ENCODE peak calls at places on chromosome 14, in five cellular contexts. T, S, R, E and H are unnamed samples. For H3K9me3, the result is how much of the 10 kb centered on the place peaks cover.

GRCh38 chr14:64191756-64192155 is 102.4 kb downstream of the ESR2 start:
- DNase-seq in T (peak), S (no peak), R (no peak), E (no peak), H (no peak)

GRCh38 chr14:45426685-45427282 is 173.8 kb upstream of the MIS18BP1 start:
- DNase-seq in T (no peak), S (no peak), R (no peak), E (peak), H (no peak)

GRCh38 chr14:80942158-80942738 is 710 bp upstream of the CEP128 start:
- DNase-seq in T (no peak), S (no peak), R (no peak), E (no peak), H (no peak)

GRCh38 chr14:56378474-56378873 is 201.1 kb upstream of the TMEM260 start:
- DNase-seq in T (peak), S (no peak), R (no peak), E (no peak), H (no peak)

GRCh38 chr14:54877015-54877702 is 25.5 kb downstream of the GCH1 start:
- DNase-seq in T (no peak), S (no peak), R (no peak), E (no peak), H (no peak)

GRCh38 chr14:65044596-65044959 is 57.7 kb downstream of the MAX start:
- DNase-seq in T (no peak), S (no peak), R (no peak), E (no peak), H (no peak)

GRCh38 chr14:63478024-63478423 is 65.2 kb downstream of the PPP2R5E start:
- DNase-seq in T (no peak), S (no peak), R (no peak), E (no peak), H (no peak)

GRCh38 chr14:101072531-101072930 is 169.0 kb upstream of the RTL1 start:
- DNase-seq in T (no peak), S (peak), R (no peak), E (peak), H (peak)

GRCh38 chr14:87187787-87188186 is 805.2 kb downstream of the GALC start:
- DNase-seq in T (no peak), S (no peak), R (no peak), E (no peak), H (no peak)

GRCh38 chr14:23286904-23287479 is 1.1 kb upstream of the HOMEZ start:
- DNase-seq in T (no peak), S (no peak), R (no peak), E (no peak), H (no peak)

GRCh38 chr14:81427348-81428058 is 27.4 kb upstream of the STON2 start:
- DNase-seq in T (no peak), S (no peak), R (peak), E (no peak), H (no peak)

DNA sequence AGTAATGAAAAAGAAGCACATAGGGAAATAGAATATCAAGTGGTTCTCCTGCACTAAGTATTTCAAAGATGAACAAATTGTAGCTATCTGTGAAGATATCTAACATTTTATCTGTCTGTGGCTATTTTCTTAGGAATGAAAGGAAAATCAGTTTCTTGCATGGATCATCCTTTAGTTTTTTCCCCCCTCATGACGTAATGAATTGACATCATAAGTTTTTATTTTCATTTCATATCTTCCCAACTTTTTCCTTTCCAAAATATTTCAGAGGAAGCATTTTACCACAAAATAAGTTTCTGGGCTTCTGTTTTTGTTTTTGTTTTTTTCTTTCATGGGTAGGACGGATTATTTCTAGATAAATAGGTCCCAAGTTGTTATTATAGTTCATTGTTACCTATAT is 996.6 kb downstream of the TMEM121 start:
- DNase-seq in T (no peak), S (no peak), R (no peak), E (no peak), H (no peak)
- H3K9me3 ChIP-seq in T (under half), S (under half), R (under half), E (under half), H (under half)

DNA sequence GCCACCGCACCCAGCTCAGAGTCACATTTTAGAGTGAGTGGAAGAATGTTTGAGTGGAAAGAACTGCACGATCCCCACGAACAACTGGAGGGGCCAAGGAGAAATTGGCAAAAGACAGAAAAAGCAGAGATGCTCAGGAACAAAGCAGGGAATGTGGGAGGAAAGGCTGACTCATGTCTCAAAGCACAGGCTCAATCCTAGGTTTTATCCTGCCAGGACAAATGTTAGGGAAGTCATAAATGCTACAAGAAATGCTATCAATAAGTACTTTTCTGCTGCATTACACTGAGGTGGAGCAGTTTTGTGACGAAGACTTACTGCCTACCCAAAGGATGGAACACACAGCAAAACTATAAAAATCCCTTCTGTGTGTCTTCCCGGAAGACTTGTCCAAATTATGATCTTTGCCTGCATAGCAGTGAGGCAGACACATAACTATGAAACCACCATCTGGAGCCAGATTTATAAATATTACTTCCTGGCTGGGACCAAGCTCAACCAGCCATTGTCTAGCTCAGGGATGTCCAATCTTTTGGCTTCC is 26.7 kb downstream of the NIN start:
- DNase-seq in T (no peak), S (no peak), R (no peak), E (no peak), H (no peak)
- H3K9me3 ChIP-seq in T (under half), S (under half), R (under half), E (under half), H (under half)

GRCh38 chr14:52937306-52937705 is 13.5 kb downstream of the FERMT2 start:
- DNase-seq in T (no peak), S (no peak), R (no peak), E (no peak), H (no peak)
- H3K9me3 ChIP-seq in T (under half), S (under half), R (under half), E (under half), H (under half)

GRCh38 chr14:48527832-48528231 is 852.4 kb upstream of the MDGA2 start:
- DNase-seq in T (no peak), S (no peak), R (no peak), E (no peak), H (no peak)
- H3K9me3 ChIP-seq in T (under half), S (under half), R (under half), E (under half), H (under half)